ENCODE peak calls at places on chromosomes 7 and 10, in four cellular contexts. N is HepG2, J is SK-N-SH, I is GM12878. Y is an unnamed sample.

GRCh38 chr7:34036069-34036920 is 131.0 kb downstream of the BMPER start:
- DNase-seq in N (peak), J (no peak), I (no peak), Y (no peak)

GRCh38 chr10:127694580-127695193 is 42.3 kb upstream of the FOXI2 start:
- DNase-seq in N (peak), J (peak), I (no peak), Y (peak)

GRCh38 chr7:73851410-73852338 is 9.3 kb upstream of the TMEM270 start:
- DNase-seq in N (peak), J (no peak), I (peak), Y (no peak)

GRCh38 chr7:147803625-147804024 is 786.9 kb upstream of the C7orf33 start:
- DNase-seq in N (no peak), J (peak), I (no peak), Y (no peak)

GRCh38 chr7:90931996-90932912 is 332.0 kb upstream of the FZD1 start:
- DNase-seq in N (no peak), J (no peak), I (peak), Y (no peak)

GRCh38 chr7:101690061-101690460 is 61.0 kb upstream of the MYL10 start:
- DNase-seq in N (no peak), J (no peak), I (no peak), Y (no peak)

GRCh38 chr7:150357277-150357676 is 11.3 kb upstream of the REPIN1 start:
- DNase-seq in N (no peak), J (no peak), I (no peak), Y (no peak)

GRCh38 chr7:12714436-12714737 is 27.0 kb downstream of the ARL4A start:
- DNase-seq in N (no peak), J (no peak), I (no peak), Y (no peak)

GRCh38 chr7:100966542-100967291 is 2.6 kb upstream of the MUC12 start:
- DNase-seq in N (no peak), J (peak), I (no peak), Y (peak)

GRCh38 chr7:93374345-93374940 is 142.3 kb downstream of the VPS50 start:
- DNase-seq in N (peak), J (peak), I (no peak), Y (no peak)

GRCh38 chr10:45061982-45062381 is 61.3 kb downstream of the ZNF22 start:
- DNase-seq in N (no peak), J (no peak), I (no peak), Y (no peak)

GRCh38 chr10:51574248-51575067 is 124.9 kb downstream of the CSTF2T start:
- DNase-seq in N (no peak), J (peak), I (no peak), Y (no peak)

GRCh38 chr7:111053035-111053434 is 37.9 kb upstream of the LRRN3 start:
- DNase-seq in N (no peak), J (no peak), I (no peak), Y (no peak)

GRCh38 chr7:71236488-71237179 is 104.7 kb downstream of the GALNT17 start:
- DNase-seq in N (no peak), J (no peak), I (no peak), Y (no peak)

GRCh38 chr7:122988333-122988732 is 7.2 kb downstream of the TAS2R16 start:
- DNase-seq in N (no peak), J (no peak), I (no peak), Y (no peak)

GRCh38 chr10:31426425-31426824 is 107.4 kb downstream of the ZEB1 start:
- DNase-seq in N (no peak), J (no peak), I (no peak), Y (no peak)

GRCh38 chr7:38369816-38370493 is 96.5 kb upstream of the TARP start:
- DNase-seq in N (peak), J (peak), I (no peak), Y (peak)

GRCh38 chr7:148261996-148262688 is 328.4 kb upstream of the C7orf33 start:
- DNase-seq in N (no peak), J (peak), I (no peak), Y (no peak)

GRCh38 chr10:3192856-3193635 is 20.5 kb upstream of the PITRM1 start:
- DNase-seq in N (peak), J (peak), I (no peak), Y (no peak)

GRCh38 chr10:1157615-1157933 is 101.4 kb downstream of the WDR37 start:
- DNase-seq in N (no peak), J (no peak), I (no peak), Y (no peak)

GRCh38 chr7:1706721-1707613 is 36.9 kb downstream of the ELFN1 start:
- DNase-seq in N (no peak), J (peak), I (no peak), Y (no peak)

GRCh38 chr10:95841711-95842498 is 65.9 kb upstream of the CC2D2B start:
- DNase-seq in N (peak), J (peak), I (no peak), Y (no peak)

GRCh38 chr7:65800890-65801341 is 72.0 kb upstream of the VKORC1L1 start:
- DNase-seq in N (no peak), J (no peak), I (no peak), Y (no peak)

GRCh38 chr7:143372070-143372469 is 9.1 kb upstream of the ZYX start:
- DNase-seq in N (no peak), J (no peak), I (no peak), Y (no peak)

GRCh38 chr7:2072042-2072441 is 160.7 kb downstream of the MAD1L1 start:
- DNase-seq in N (no peak), J (no peak), I (peak), Y (no peak)

GRCh38 chr7:157211710-157212109 is 73.0 kb downstream of the UBE3C start:
- DNase-seq in N (no peak), J (no peak), I (no peak), Y (no peak)

GRCh38 chr10:60282771-60283353 is 106.8 kb downstream of the ANK3 start:
- DNase-seq in N (peak), J (no peak), I (no peak), Y (no peak)

DNA sequence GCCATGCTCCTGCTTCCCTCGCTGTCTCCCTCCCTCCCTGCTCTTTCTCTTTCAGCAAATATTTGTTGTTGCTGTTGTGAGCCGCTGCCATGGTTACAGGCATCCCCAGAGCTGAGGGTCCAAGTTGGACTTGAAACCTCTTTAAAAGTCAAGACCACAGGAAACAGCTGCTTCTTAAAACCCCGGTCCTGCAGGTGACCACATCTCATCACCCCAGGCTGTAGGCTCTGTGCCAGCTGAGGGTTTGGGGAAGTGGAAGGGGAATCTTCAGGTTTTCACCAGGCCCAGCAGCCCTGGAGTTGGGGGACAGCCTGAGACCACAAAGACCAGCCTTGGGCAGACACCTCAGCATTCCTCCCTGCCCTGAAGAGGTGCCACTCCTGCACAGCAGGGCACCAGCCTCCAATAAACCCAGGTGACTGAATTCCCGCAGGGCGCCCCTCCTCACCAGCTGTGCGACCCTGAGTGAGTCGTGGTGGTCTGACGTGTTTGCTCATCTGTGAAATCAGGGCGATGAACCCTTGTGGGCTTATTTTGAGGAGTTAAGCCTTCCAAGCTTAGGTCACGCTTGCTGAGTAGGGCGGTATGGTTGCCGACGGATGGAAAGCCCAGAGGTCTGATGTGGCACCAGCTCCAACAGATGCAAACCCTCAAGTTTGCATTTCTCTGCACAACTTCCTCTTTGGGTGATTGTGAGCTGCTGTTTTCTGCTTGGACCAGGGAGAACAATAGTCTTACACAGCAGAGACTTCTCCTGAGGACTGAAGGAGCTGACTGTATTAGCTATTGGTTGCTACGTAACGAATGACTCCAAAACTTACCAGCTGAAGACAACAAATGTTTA is 24.8 kb downstream of the NPTX2 start:
- DNase-seq in N (peak), J (no peak), I (peak), Y (no peak)
- TF ChIP-seq TCF12 in N (no peak), J (no peak), I (peak), Y (no peak)

GRCh38 chr7:35993113-35993512 is 159.9 kb upstream of the EEPD1 start:
- DNase-seq in N (no peak), J (no peak), I (no peak), Y (no peak)
- H3K9ac ChIP-seq in N (no peak), J (no peak), I (no peak), Y (no peak)

DNA sequence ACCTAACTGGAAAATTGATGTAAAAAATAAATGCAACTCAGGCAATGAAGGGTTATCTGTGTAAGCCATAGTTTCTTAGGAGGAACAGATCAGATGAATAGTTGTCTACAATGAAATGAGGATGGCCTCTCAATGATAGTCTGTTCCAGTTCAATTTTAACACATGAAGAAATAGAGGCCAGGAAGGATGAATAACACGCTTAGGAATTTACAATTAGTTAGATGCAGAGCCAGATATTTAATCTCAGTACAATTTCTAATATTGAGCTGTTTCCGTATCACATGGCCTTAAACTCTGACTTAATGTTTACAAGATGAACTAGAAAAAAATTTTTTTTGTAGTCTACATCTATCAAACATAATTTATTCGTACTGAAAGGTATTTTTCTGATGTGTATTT is 176.6 kb downstream of the GALNT11 start:
- DNase-seq in N (no peak), J (no peak), I (no peak), Y (no peak)
- H3K27ac ChIP-seq in N (no peak), J (peak), I (no peak), Y (no peak)

GRCh38 chr10:89251417-89252224 is at the start of gene LIPA:
- DNase-seq in N (peak), J (peak), I (peak), Y (peak)

GRCh38 chr10:89249066-89249465 is 2.5 kb downstream of the LIPA start:
- DNase-seq in N (no peak), J (no peak), I (no peak), Y (no peak)

GRCh38 chr10:89245802-89246201 is 5.8 kb downstream of the LIPA start:
- DNase-seq in N (no peak), J (no peak), I (no peak), Y (no peak)

GRCh38 chr10:89252225-89252585 is 630 bp upstream of the LIPA start:
- DNase-seq in N (no peak), J (no peak), I (no peak), Y (no peak)

GRCh38 chr10:89250814-89251416 is 660 bp downstream of the LIPA start:
- DNase-seq in N (peak), J (no peak), I (no peak), Y (no peak)
- TF ChIP-seq TCF12 in N (no peak), J (no peak), I (no peak), Y (no peak)

GRCh38 chr7:44258865-44259546 is 58.2 kb downstream of the YKT6 start:
- DNase-seq in N (no peak), J (no peak), I (no peak), Y (no peak)

GRCh38 chr7:44262031-44262430 is 61.3 kb downstream of the YKT6 start:
- DNase-seq in N (no peak), J (no peak), I (no peak), Y (no peak)

GRCh38 chr7:44263342-44264082 is 61.9 kb downstream of the CAMK2B start:
- DNase-seq in N (no peak), J (no peak), I (no peak), Y (no peak)

GRCh38 chr7:44259547-44260457 is 59.0 kb downstream of the YKT6 start:
- DNase-seq in N (peak), J (no peak), I (no peak), Y (no peak)

DNA sequence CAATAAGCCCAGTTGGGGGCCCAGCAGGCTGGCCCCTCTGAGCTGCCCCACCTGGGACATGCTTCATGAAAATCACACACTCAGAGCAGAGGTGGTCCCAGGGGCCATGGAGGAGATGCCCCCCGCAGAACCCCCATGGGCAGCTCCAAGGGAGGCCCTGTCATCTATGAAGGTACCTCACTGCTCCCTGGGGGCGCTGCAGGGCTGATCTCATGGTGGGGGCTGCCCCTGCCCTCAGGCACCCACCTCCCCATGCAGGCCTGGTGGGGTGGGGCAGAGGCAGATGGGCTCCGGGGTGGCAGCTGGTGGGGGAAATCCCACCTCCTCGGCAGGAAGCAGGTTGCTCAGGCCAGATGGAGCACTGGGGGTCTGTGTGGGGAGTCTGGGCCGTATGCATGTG is 60.5 kb downstream of the YKT6 start:
- DNase-seq in N (no peak), J (no peak), I (no peak), Y (no peak)
- H3K9ac ChIP-seq in N (no peak), J (no peak), I (no peak), Y (no peak)

GRCh38 chr10:35470967-35471366 is 134.2 kb upstream of the GJD4 start:
- DNase-seq in N (no peak), J (no peak), I (no peak), Y (no peak)
- H3K27ac ChIP-seq in N (no peak), J (peak), I (no peak), Y (no peak)

Y was measured in H1.